ENCODE peak calls at places on chromosomes 16 and 17, in ten cellular contexts. H, Y, X, C, E, K, S, Z, R and G are unnamed samples.

GRCh38 chr17:65123757-65124675 is 13.2 kb upstream of the RGS9 start:
- DNase-seq in H (no peak), Y (no peak), X (no peak), C (no peak), E (no peak), K (no peak), S (no peak), Z (no peak), R (peak; percentile 36), G (peak; percentile 43)

GRCh38 chr17:42618442-42619150 is 9.1 kb downstream of the TUBG1 start:
- DNase-seq in H (no peak), Y (peak; percentile 92), X (peak; percentile 77), C (peak; percentile 60), E (no peak), K (no peak), S (no peak), Z (no peak), R (peak; percentile 54), G (peak; percentile 52)

GRCh38 chr17:70629902-70630301 is 460.6 kb downstream of the KCNJ2 start:
- DNase-seq in H (no peak), Y (no peak), X (no peak), C (no peak), E (no peak), K (no peak), S (no peak), Z (no peak), R (no peak), G (no peak)

GRCh38 chr17:43945074-43945824 is 3.0 kb upstream of the PPY start:
- DNase-seq in H (no peak), Y (no peak), X (no peak), C (no peak), E (no peak), K (no peak), S (no peak), Z (peak; percentile 20), R (no peak), G (no peak)

GRCh38 chr17:16999931-17000625 is 28.2 kb upstream of the TNFRSF13B start:
- DNase-seq in H (no peak), Y (no peak), X (no peak), C (peak; percentile 9), E (no peak), K (no peak), S (peak; percentile 30), Z (no peak), R (no peak), G (no peak)

GRCh38 chr17:10729334-10730193 is at the start of gene TMEM220:
- DNase-seq in H (peak; percentile 92), Y (peak; percentile 80), X (peak; percentile 87), C (peak; percentile 86), E (peak; percentile 8), K (peak; percentile 88), S (peak; percentile 94), Z (peak; percentile 73), R (peak; percentile 86), G (peak; percentile 77)

GRCh38 chr17:43367588-43368242 is 31.1 kb upstream of the ARL4D start:
- DNase-seq in H (no peak), Y (no peak), X (peak; percentile 60), C (no peak), E (no peak), K (peak; percentile 48), S (no peak), Z (peak; percentile 97), R (no peak), G (no peak)

GRCh38 chr16:87729266-87729954 is 36.4 kb downstream of the KLHDC4 start:
- DNase-seq in H (no peak), Y (no peak), X (no peak), C (no peak), E (no peak), K (no peak), S (no peak), Z (no peak), R (no peak), G (no peak)

GRCh38 chr17:31591924-31592323 is 200.4 kb downstream of the RAB11FIP4 start:
- DNase-seq in H (peak; percentile 18), Y (no peak), X (no peak), C (no peak), E (no peak), K (no peak), S (no peak), Z (no peak), R (no peak), G (no peak)

GRCh38 chr17:27296427-27296979 is 2.6 kb downstream of the WSB1 start:
- DNase-seq in H (no peak), Y (no peak), X (no peak), C (no peak), E (no peak), K (no peak), S (no peak), Z (no peak), R (no peak), G (no peak)
- H3K4me3 ChIP-seq in H (peak overlapping the region; percentile 77), Y (no peak overlapping the region), X (peak overlapping the region; percentile 96), C (peak overlapping the region; percentile 80), E (no peak overlapping the region), K (peak overlapping the region; percentile 93), S (peak overlapping the region; percentile 67), Z (peak overlapping the region; percentile 89), R (no peak overlapping the region), G (peak overlapping the region; percentile 78)

DNA sequence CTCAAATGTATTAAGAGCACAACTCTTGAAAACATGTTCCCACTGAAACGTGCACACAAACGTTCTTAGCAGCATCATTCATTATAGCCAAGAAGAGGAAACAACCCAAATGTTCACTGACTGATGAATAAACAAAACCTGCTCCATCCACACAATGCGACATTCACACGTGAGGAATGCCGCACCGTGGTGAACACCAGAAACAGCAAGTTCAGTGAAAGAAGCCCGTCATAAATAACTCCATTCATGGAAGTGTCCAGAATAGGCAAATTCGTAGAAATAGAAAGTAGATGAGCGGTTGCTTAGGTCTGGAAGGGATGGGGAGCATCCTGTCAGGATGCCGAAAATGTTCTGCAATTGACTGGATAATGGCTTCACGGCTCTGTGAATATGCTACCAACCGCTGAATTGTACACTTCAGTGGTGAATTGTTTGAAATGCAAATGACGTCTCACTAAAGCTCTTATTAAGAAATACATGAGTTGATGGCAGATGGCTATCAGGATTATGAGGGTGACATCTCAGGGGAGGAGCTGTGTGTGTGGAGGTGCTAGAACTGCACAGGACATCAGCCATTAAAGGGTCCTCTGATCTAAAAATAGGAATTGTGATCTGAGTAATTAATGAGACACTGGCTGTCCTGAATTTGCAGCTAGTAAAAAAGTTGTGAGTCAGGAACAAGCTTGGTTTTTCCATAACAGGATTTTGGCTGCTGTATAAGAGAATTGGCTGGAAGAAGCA is 771.0 kb downstream of the KCNJ18 start:
- DNase-seq in H (no peak), Y (no peak), X (no peak), C (no peak), E (no peak), K (no peak), S (no peak), Z (no peak), R (no peak), G (no peak)
- H3K9me3 ChIP-seq in H (no peaks in the 10 kb centered on the region), Y (no peaks in the 10 kb centered on the region), X (peaks cover 72% of the 10 kb centered on the region), C (peaks cover 11% of the 10 kb centered on the region), E (no peaks in the 10 kb centered on the region), K (peaks cover 4% of the 10 kb centered on the region), S (no peaks in the 10 kb centered on the region), Z (no peaks in the 10 kb centered on the region), R (peaks cover 62% of the 10 kb centered on the region), G (no peaks in the 10 kb centered on the region)

GRCh38 chr16:11735801-11736200 is 6.9 kb downstream of the TXNDC11 start:
- DNase-seq in H (no peak), Y (no peak), X (no peak), C (no peak), E (no peak), K (no peak), S (no peak), Z (no peak), R (no peak), G (no peak)

GRCh38 chr16:11740567-11740966 is 2.1 kb downstream of the TXNDC11 start:
- DNase-seq in H (no peak), Y (no peak), X (no peak), C (no peak), E (no peak), K (no peak), S (no peak), Z (peak; percentile 40), R (no peak), G (no peak)

GRCh38 chr16:11737678-11738077 is 5.0 kb downstream of the TXNDC11 start:
- DNase-seq in H (no peak), Y (no peak), X (no peak), C (no peak), E (no peak), K (no peak), S (no peak), Z (no peak), R (no peak), G (no peak)

GRCh38 chr16:11736903-11737302 is 5.8 kb downstream of the TXNDC11 start:
- DNase-seq in H (no peak), Y (no peak), X (no peak), C (no peak), E (no peak), K (no peak), S (no peak), Z (no peak), R (no peak), G (no peak)

GRCh38 chr16:11738742-11739544 is 3.7 kb downstream of the TXNDC11 start:
- DNase-seq in H (no peak), Y (no peak), X (no peak), C (no peak), E (no peak), K (no peak), S (no peak), Z (no peak), R (no peak), G (no peak)
- H3K4me3 ChIP-seq in H (no peak overlapping the region), Y (no peak overlapping the region), X (no peak overlapping the region), C (no peak overlapping the region), E (no peak overlapping the region), K (no peak overlapping the region), S (no peak overlapping the region), Z (no peak overlapping the region), R (no peak overlapping the region), G (no peak overlapping the region)

GRCh38 chr16:35599429-35600165 is 2140.2 kb downstream of the TP53TG3F start:
- DNase-seq in H (no peak), Y (no peak), X (no peak), C (no peak), E (no peak), K (no peak), S (no peak), Z (no peak), R (no peak), G (no peak)

GRCh38 chr16:35596467-35596866 is 2137.1 kb downstream of the TP53TG3F start:
- DNase-seq in H (no peak), Y (no peak), X (no peak), C (no peak), E (no peak), K (no peak), S (no peak), Z (no peak), R (no peak), G (no peak)

GRCh38 chr16:35602116-35602515 is 2142.7 kb downstream of the TP53TG3F start:
- DNase-seq in H (no peak), Y (no peak), X (no peak), C (no peak), E (no peak), K (no peak), S (no peak), Z (no peak), R (no peak), G (no peak)

DNA sequence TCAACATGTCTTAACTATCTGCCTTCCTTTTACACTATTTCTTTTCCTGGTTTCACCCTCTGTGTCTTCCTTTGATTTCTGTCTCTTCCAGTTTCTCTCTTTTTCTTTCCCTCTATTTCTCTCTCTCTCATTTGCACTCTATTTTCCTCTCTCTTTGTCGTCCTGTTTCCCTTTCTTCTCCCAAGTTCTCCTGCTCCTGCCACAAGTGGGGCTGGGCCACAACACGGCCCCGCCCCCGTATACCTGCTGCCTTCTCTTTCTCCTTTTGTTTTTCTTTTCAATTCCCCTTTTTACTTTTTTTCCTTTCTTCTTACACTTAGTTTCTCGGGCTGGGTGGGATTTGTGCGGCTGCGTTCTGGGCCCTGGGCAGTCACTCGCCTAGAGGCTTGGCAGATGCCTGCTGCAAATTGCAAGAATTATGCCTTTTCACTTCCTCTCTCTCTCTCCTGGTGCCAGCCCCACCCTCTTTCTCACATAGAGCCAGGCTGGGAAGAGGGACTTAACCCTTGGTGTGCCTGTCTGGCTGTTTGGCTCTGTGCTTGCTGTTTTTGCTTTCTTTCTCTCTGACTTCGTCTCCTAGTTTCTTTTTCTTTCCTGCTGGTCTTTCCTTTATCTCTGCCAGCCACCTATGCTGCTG is 2139.4 kb downstream of the TP53TG3F start:
- DNase-seq in H (no peak), Y (no peak), X (no peak), C (no peak), E (no peak), K (no peak), S (no peak), Z (no peak), R (no peak), G (no peak)
- H3K9me3 ChIP-seq in H (no peaks in the 10 kb centered on the region), Y (no peaks in the 10 kb centered on the region), X (peaks cover 34% of the 10 kb centered on the region), C (no peaks in the 10 kb centered on the region), E (no peaks in the 10 kb centered on the region), K (no peaks in the 10 kb centered on the region), S (no peaks in the 10 kb centered on the region), Z (no peaks in the 10 kb centered on the region), R (peaks cover 40% of the 10 kb centered on the region), G (no peaks in the 10 kb centered on the region)